ENCODE peak calls at places on chromosomes 2 and 18, in seven cellular contexts. V is tibial artery; U is heart right ventricle; W is effector memory CD4-positive, alpha-beta T cell; J is Caco-2; K is fibroblast of lung; Q is PC-9. T is an unnamed sample. For H3K9me3, the result is how much of the 10 kb centered on the place peaks cover.

GRCh38 chr2:168669151-168669550 is 133.3 kb upstream of the NOSTRIN start:
- DNase-seq in V (no peak), U (no peak), W (no peak), J (no peak), K (no peak), Q (no peak), T (no peak)

GRCh38 chr2:231666171-231667095 is 41.9 kb upstream of the PTMA start:
- DNase-seq in V (peak), U (peak), W (no peak), J (peak), K (peak), Q (peak), T (no peak)

GRCh38 chr2:202491514-202491913 is 115.4 kb downstream of the BMPR2 start:
- DNase-seq in V (no peak), U (no peak), W (no peak), J (peak), K (no peak), Q (no peak), T (no peak)

GRCh38 chr18:8006979-8007378 is 439.9 kb downstream of the PTPRM start:
- DNase-seq in V (no peak), U (no peak), W (no peak), J (no peak), K (no peak), Q (no peak), T (no peak)

GRCh38 chr2:177731384-177731783 is 338.8 kb downstream of the AGPS start:
- DNase-seq in V (no peak), U (no peak), W (no peak), J (no peak), K (no peak), Q (no peak), T (no peak)

GRCh38 chr2:203340791-203341487 is 12.7 kb downstream of the ABI2 start:
- DNase-seq in V (no peak), U (no peak), W (no peak), J (no peak), K (peak), Q (peak), T (no peak)

GRCh38 chr18:73979742-73980141 is 167.9 kb downstream of the FBXO15 start:
- DNase-seq in V (no peak), U (no peak), W (no peak), J (no peak), K (peak), Q (no peak), T (no peak)

GRCh38 chr2:138827426-138828054 is 47.4 kb upstream of the NXPH2 start:
- DNase-seq in V (no peak), U (no peak), W (no peak), J (peak), K (peak), Q (peak), T (no peak)

GRCh38 chr18:22974707-22975106 is 41.6 kb downstream of the RBBP8 start:
- DNase-seq in V (no peak), U (no peak), W (no peak), J (no peak), K (no peak), Q (no peak), T (no peak)

GRCh38 chr2:241010531-241011295 is 12.3 kb downstream of the SNED1 start:
- DNase-seq in V (no peak), U (no peak), W (no peak), J (no peak), K (no peak), Q (no peak), T (peak)

GRCh38 chr2:240392948-240393830 is 42.3 kb upstream of the GPC1 start:
- DNase-seq in V (peak), U (no peak), W (no peak), J (no peak), K (no peak), Q (no peak), T (no peak)

GRCh38 chr2:171819453-171819852 is 74.6 kb downstream of the SLC25A12 start:
- DNase-seq in V (no peak), U (no peak), W (no peak), J (no peak), K (no peak), Q (no peak), T (no peak)

GRCh38 chr2:190328748-190329147 is 9.1 kb upstream of the HIBCH start:
- DNase-seq in V (no peak), U (no peak), W (no peak), J (no peak), K (peak), Q (no peak), T (no peak)

GRCh38 chr2:53861824-53862223 is 2.1 kb upstream of the GPR75 start:
- DNase-seq in V (no peak), U (no peak), W (no peak), J (no peak), K (no peak), Q (no peak), T (no peak)

GRCh38 chr2:165401285-165401852 is 68.1 kb upstream of the CSRNP3 start:
- DNase-seq in V (no peak), U (no peak), W (no peak), J (peak), K (peak), Q (no peak), T (no peak)

GRCh38 chr2:31238126-31238905 is 4.4 kb downstream of the EHD3 start:
- DNase-seq in V (peak), U (no peak), W (no peak), J (no peak), K (peak), Q (no peak), T (no peak)

GRCh38 chr2:238096311-238097011 is 3.7 kb upstream of the ESPNL start:
- DNase-seq in V (no peak), U (no peak), W (no peak), J (no peak), K (no peak), Q (no peak), T (no peak)

GRCh38 chr2:230671117-230671516 is 41.5 kb upstream of the CAB39 start:
- DNase-seq in V (no peak), U (no peak), W (no peak), J (no peak), K (peak), Q (no peak), T (no peak)

GRCh38 chr2:100831831-100832230 is 11.9 kb downstream of the NPAS2 start:
- DNase-seq in V (no peak), U (peak), W (no peak), J (no peak), K (no peak), Q (no peak), T (no peak)

GRCh38 chr2:188659656-188660406 is 314.3 kb upstream of the COL3A1 start:
- DNase-seq in V (no peak), U (no peak), W (no peak), J (no peak), K (peak), Q (no peak), T (no peak)

GRCh38 chr18:77804382-77804781 is 554.7 kb downstream of the GALR1 start:
- DNase-seq in V (no peak), U (no peak), W (no peak), J (no peak), K (no peak), Q (no peak), T (no peak)

GRCh38 chr2:235008584-235009044 is 56.8 kb downstream of the SH3BP4 start:
- DNase-seq in V (no peak), U (no peak), W (no peak), J (peak), K (no peak), Q (peak), T (no peak)

GRCh38 chr18:79507546-79508480 is 112.1 kb downstream of the NFATC1 start:
- DNase-seq in V (peak), U (peak), W (no peak), J (no peak), K (peak), Q (peak), T (no peak)

GRCh38 chr2:66070717-66071602 is 364.0 kb upstream of the MEIS1 start:
- DNase-seq in V (no peak), U (no peak), W (no peak), J (no peak), K (peak), Q (no peak), T (no peak)

GRCh38 chr18:49059028-49059670 is 108.4 kb upstream of the SMAD7 start:
- DNase-seq in V (no peak), U (no peak), W (no peak), J (peak), K (peak), Q (no peak), T (no peak)

GRCh38 chr18:44036500-44036899 is 644.2 kb upstream of the SETBP1 start:
- DNase-seq in V (no peak), U (peak), W (no peak), J (no peak), K (peak), Q (no peak), T (no peak)

GRCh38 chr2:156918410-156918809 is 339.1 kb upstream of the GALNT5 start:
- DNase-seq in V (no peak), U (no peak), W (no peak), J (no peak), K (no peak), Q (no peak), T (no peak)

GRCh38 chr2:213122730-213123129 is 28.7 kb downstream of the IKZF2 start:
- DNase-seq in V (no peak), U (no peak), W (no peak), J (no peak), K (no peak), Q (no peak), T (no peak)

GRCh38 chr2:48232351-48232750 is 297.6 kb upstream of the STON1 start:
- DNase-seq in V (no peak), U (no peak), W (no peak), J (no peak), K (no peak), Q (no peak), T (no peak)

GRCh38 chr2:148590613-148591012 is 53.9 kb upstream of the EPC2 start:
- DNase-seq in V (no peak), U (no peak), W (no peak), J (no peak), K (no peak), Q (no peak), T (no peak)

GRCh38 chr2:80062298-80062697 is 242.3 kb downstream of the LRRTM1 start:
- DNase-seq in V (no peak), U (no peak), W (no peak), J (no peak), K (no peak), Q (no peak), T (no peak)

GRCh38 chr2:127175821-127176354 is 44.2 kb downstream of the CYP27C1 start:
- DNase-seq in V (no peak), U (no peak), W (no peak), J (no peak), K (peak), Q (no peak), T (no peak)

GRCh38 chr18:10565835-10566234 is 40.0 kb downstream of the NAPG start:
- DNase-seq in V (no peak), U (no peak), W (no peak), J (no peak), K (no peak), Q (no peak), T (no peak)

GRCh38 chr2:210938228-210938627 is 381.8 kb downstream of the CPS1 start:
- DNase-seq in V (no peak), U (no peak), W (no peak), J (no peak), K (no peak), Q (no peak), T (no peak)

GRCh38 chr2:151200844-151201243 is 60.8 kb downstream of the RBM43 start:
- DNase-seq in V (no peak), U (no peak), W (no peak), J (no peak), K (no peak), Q (no peak), T (no peak)

GRCh38 chr2:100802076-100802475 is 17.9 kb upstream of the NPAS2 start:
- DNase-seq in V (no peak), U (no peak), W (no peak), J (no peak), K (no peak), Q (no peak), T (no peak)

GRCh38 chr2:51165534-51166260 is 133.8 kb upstream of the NRXN1 start:
- DNase-seq in V (no peak), U (no peak), W (no peak), J (no peak), K (no peak), Q (no peak), T (no peak)
- H3K9me3 ChIP-seq in V (under half), U (under half), W (under half), J (under half), K (under half), Q (under half), T (under half)

DNA sequence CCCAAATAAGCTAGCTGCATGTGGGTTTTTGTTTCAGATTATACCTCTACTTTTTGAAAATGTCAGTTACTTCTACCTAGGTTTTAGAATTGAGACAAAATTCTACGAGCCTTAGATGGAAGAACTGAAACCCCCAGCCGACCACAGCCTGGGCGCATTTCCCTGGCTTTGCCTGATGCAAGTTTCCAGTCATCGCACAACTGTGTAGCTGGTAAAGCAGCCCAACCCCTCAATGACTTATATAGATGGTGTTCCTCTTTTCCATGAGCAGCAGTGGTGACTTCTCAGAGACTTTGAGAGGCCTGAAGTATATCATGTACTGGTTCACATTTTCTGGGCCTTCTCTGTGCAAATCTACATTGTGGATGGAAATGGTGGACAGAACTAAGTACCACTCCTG is 515.4 kb upstream of the RAB6C start:
- DNase-seq in V (no peak), U (no peak), W (no peak), J (no peak), K (no peak), Q (no peak), T (no peak)
- H3K9me3 ChIP-seq in V (under half), U (under half), W (under half), J (under half), K (under half), Q (under half), T (under half)

GRCh38 chr2:81870119-81870518 is 1565.6 kb upstream of the LRRTM1 start:
- DNase-seq in V (no peak), U (no peak), W (no peak), J (no peak), K (no peak), Q (no peak), T (no peak)

GRCh38 chr2:81876628-81877027 is 1572.1 kb upstream of the LRRTM1 start:
- DNase-seq in V (no peak), U (no peak), W (no peak), J (no peak), K (no peak), Q (no peak), T (no peak)

GRCh38 chr2:81872043-81872442 is 1567.5 kb upstream of the LRRTM1 start:
- DNase-seq in V (no peak), U (no peak), W (no peak), J (no peak), K (no peak), Q (no peak), T (no peak)
- H3K9me3 ChIP-seq in V (under half), U (under half), W (under half), J (under half), K (under half), Q (under half), T (under half)

GRCh38 chr2:36477744-36478143 is 120.2 kb downstream of the FEZ2 start:
- DNase-seq in V (no peak), U (no peak), W (no peak), J (no peak), K (no peak), Q (no peak), T (no peak)
- H3K9me3 ChIP-seq in V (under half), U (under half), W (under half), J (under half), K (under half), Q (under half), T (under half)

DNA sequence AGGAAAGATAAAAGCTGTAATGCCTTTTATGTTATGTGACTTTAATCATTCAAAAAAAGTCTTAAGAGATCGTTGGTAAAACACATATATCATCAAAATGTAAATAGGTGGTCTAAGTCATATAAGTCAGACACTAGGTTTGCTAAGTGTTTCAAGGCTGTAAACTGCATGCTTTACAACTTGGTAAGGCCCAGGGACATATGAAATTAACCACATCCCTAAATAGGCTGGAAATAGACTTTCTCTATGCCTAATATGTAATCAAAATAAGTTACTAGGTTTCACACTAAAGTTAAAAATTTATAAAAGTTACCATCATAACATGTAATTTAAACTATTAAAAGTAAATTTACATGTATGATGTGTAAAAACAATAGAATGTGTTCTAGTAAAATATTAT is 946.3 kb upstream of the LRATD1 start:
- DNase-seq in V (no peak), U (no peak), W (no peak), J (no peak), K (no peak), Q (no peak), T (no peak)
- H3K9me3 ChIP-seq in V (under half), U (under half), W (under half), J (under half), K (under half), Q (under half), T (under half)

DNA sequence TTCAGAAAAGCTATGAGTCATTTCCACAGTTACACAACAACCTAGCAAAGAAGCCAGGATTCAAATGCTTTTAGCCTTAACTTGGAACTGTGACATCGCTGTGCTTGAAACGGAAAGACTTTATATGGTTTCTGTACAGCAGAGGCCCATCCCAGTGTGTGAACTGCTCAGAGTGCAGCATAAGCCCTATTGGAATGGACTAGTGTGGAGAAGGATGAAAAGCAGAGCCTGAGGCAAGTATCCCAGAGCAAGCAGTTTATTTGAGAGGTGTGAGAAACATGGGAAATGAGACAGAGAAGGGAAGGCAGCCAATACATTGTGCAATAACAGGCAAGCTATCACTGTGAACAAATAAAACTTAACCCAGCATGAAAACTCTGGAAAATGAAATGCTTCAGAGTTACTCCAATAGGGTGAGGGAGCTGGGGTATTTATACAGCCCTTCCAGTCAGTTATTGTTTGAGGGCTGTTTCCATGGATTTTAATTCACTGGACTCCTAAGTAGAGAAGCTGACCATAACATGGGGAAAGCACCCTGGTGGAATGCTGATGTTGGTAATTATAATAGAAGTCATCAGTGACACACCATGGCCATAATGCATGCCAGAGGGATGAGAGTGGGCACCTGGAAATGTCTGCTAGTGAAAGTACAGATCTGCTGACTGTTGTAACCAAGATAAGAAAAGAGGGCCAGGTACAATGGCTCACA is 254.0 kb upstream of the POU3F3 start:
- DNase-seq in V (no peak), U (no peak), W (no peak), J (no peak), K (no peak), Q (no peak), T (no peak)
- H3K9me3 ChIP-seq in V (under half), U (under half), W (under half), J (under half), K (under half), Q (under half), T (under half)

GRCh38 chr2:107469437-107469995 is 357.2 kb upstream of the RGPD4 start:
- DNase-seq in V (no peak), U (peak), W (no peak), J (no peak), K (no peak), Q (no peak), T (no peak)

GRCh38 chr2:107467414-107467813 is 359.3 kb upstream of the RGPD4 start:
- DNase-seq in V (no peak), U (no peak), W (no peak), J (no peak), K (no peak), Q (no peak), T (no peak)

GRCh38 chr2:107466241-107466640 is 360.5 kb upstream of the RGPD4 start:
- DNase-seq in V (no peak), U (no peak), W (no peak), J (no peak), K (no peak), Q (no peak), T (no peak)

DNA sequence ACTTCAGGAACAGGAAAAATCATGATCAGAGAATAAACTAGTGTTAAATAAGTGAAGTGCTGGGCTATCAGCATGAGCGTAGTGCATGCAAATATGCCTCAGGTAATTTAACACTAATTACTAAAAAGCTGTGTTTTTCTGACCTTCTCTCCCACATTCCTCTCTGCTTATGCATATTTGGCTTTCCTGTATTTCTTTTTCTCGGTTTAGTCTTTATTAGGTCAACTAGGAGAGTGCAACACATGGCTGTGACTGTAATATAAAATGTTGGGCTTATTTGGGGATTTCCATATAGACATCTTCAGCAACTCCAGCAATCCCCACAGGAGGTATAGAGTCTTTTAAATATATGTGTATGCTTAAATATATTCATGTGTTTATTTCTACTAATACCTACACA is 359.7 kb upstream of the RGPD4 start:
- DNase-seq in V (no peak), U (no peak), W (no peak), J (no peak), K (no peak), Q (no peak), T (no peak)
- H3K9me3 ChIP-seq in V (under half), U (under half), W (under half), J (under half), K (under half), Q (under half), T (under half)

T was measured in T-helper 17 cell.